ENCODE peak calls at places on chromosomes 7 and 10, in ten cellular contexts. L, C, J, S, V, B, Q, N, H and F are unnamed samples.

GRCh38 chr7:44547536-44548221 is 6.5 kb upstream of the NPC1L1 start:
- DNase-seq in L (peak), H (no peak), C (no peak), B (no peak), S (no peak), V (no peak), J (no peak), N (no peak), Q (no peak), F (no peak)

GRCh38 chr10:46235705-46236536 is 50.9 kb upstream of the ANTXRL start:
- DNase-seq in S (no peak), J (peak), Q (no peak), H (peak), C (no peak), V (no peak), B (no peak), L (no peak), N (no peak), F (no peak)

GRCh38 chr7:116650436-116650835 is 21.6 kb upstream of the MET start:
- DNase-seq in S (no peak), H (no peak), V (no peak), J (no peak), Q (no peak), L (no peak), B (no peak), C (no peak), N (no peak), F (no peak)

GRCh38 chr7:128919881-128920789 is 9.6 kb upstream of the KCP start:
- DNase-seq in N (no peak), L (no peak), V (no peak), C (no peak), J (peak), H (no peak), Q (no peak), S (no peak), B (no peak), F (no peak)

GRCh38 chr10:23442936-23443335 is 4.1 kb downstream of the OTUD1 start:
- DNase-seq in S (peak), Q (no peak), V (no peak), N (no peak), J (no peak), L (no peak), H (no peak), C (peak), B (no peak), F (no peak)

GRCh38 chr10:33365871-33366411 is 31.5 kb upstream of the NRP1 start:
- DNase-seq in N (no peak), H (no peak), Q (no peak), J (peak), V (no peak), S (peak), B (no peak), L (no peak), C (peak), F (peak)

GRCh38 chr7:20783716-20784310 is 2.9 kb downstream of the SP8 start:
- DNase-seq in V (no peak), L (no peak), H (no peak), Q (no peak), J (no peak), N (no peak), B (no peak), C (no peak), S (no peak), F (peak)

GRCh38 chr7:81626008-81626407 is 143.8 kb downstream of the HGF start:
- DNase-seq in N (no peak), C (peak), J (no peak), V (no peak), H (no peak), S (no peak), B (no peak), Q (no peak), L (no peak), F (peak)

GRCh38 chr10:53664620-53665019 is 892.0 kb upstream of the MBL2 start:
- DNase-seq in V (no peak), H (no peak), B (no peak), N (no peak), L (no peak), C (no peak), S (no peak), Q (no peak), J (no peak), F (peak)

GRCh38 chr7:152341039-152341913 is 94.5 kb downstream of the KMT2C start:
- DNase-seq in Q (no peak), N (no peak), J (no peak), C (peak), B (no peak), S (peak), H (no peak), V (peak), L (no peak), F (peak)

GRCh38 chr7:69597278-69598076 is 798 bp upstream of the AUTS2 start:
- DNase-seq in L (no peak), N (no peak), C (no peak), Q (peak), S (no peak), J (no peak), V (peak), H (no peak), B (no peak), F (peak)

GRCh38 chr10:95266674-95267095 is 24.1 kb downstream of the PDLIM1 start:
- DNase-seq in S (peak), C (peak), V (peak), H (no peak), L (no peak), J (no peak), B (no peak), N (no peak), Q (no peak), F (no peak)

GRCh38 chr7:144391014-144391413 is 12.5 kb downstream of the NOBOX start:
- DNase-seq in S (no peak), V (no peak), H (peak), L (no peak), C (no peak), N (no peak), Q (no peak), J (no peak), B (no peak), F (no peak)

GRCh38 chr7:116218051-116218645 is 7.8 kb downstream of the TES start:
- DNase-seq in V (no peak), H (no peak), B (no peak), J (no peak), Q (no peak), S (peak), C (peak), N (no peak), L (no peak), F (peak)

GRCh38 chr10:83606275-83606674 is 533.0 kb upstream of the GHITM start:
- DNase-seq in Q (no peak), H (no peak), C (no peak), L (no peak), B (no peak), S (no peak), V (no peak), N (no peak), J (no peak), F (peak)

GRCh38 chr7:151114151-151115090 is 28.1 kb downstream of the AGAP3 start:
- DNase-seq in J (no peak), C (no peak), L (no peak), H (no peak), S (peak), N (no peak), V (no peak), Q (no peak), B (no peak), F (no peak)

GRCh38 chr10:43237128-43237527 is 29.7 kb downstream of the RASGEF1A start:
- DNase-seq in C (no peak), S (no peak), Q (peak), V (no peak), N (no peak), B (no peak), H (peak), J (peak), L (no peak), F (no peak)